ENCODE peak calls at places on chromosomes 6 and 20, in five cellular contexts. One of them, this sample, is unnamed.
A peak's percentile ranks its signal among the peaks of the same experiment; 100 is the strongest.

GRCh38 chr6:51892339-51892738 is 195.1 kb downstream of the PKHD1 start:
- DNase-seq in IMR-90: no peak
- DNase-seq in K562: no peak
- DNase-seq in SK-N-SH: no peak
- DNase-seq in A549: no peak
- DNase-seq in this sample: no peak

GRCh38 chr6:36160147-36160760 is 29.9 kb downstream of the MAPK13 start:
- DNase-seq in K562: no peak
- DNase-seq in IMR-90: peak; percentile 36
- DNase-seq in A549: no peak
- DNase-seq in SK-N-SH: no peak
- DNase-seq in this sample: no peak

GRCh38 chr20:11445161-11445560 is 472.5 kb upstream of the BTBD3 start:
- DNase-seq in SK-N-SH: no peak
- DNase-seq in IMR-90: no peak
- DNase-seq in K562: no peak
- DNase-seq in A549: no peak
- DNase-seq in this sample: no peak

GRCh38 chr6:144252289-144252688 is 32.8 kb upstream of the UTRN start:
- DNase-seq in A549: no peak
- DNase-seq in SK-N-SH: no peak
- DNase-seq in IMR-90: no peak
- DNase-seq in K562: no peak
- DNase-seq in this sample: no peak

GRCh38 chr6:169592558-169592957 is 109.3 kb downstream of the WDR27 start:
- DNase-seq in A549: no peak
- DNase-seq in IMR-90: peak; percentile 79
- DNase-seq in K562: no peak
- DNase-seq in SK-N-SH: no peak
- DNase-seq in this sample: no peak

GRCh38 chr6:156622185-156622584 is 155.0 kb upstream of the ARID1B start:
- DNase-seq in SK-N-SH: no peak
- DNase-seq in K562: no peak
- DNase-seq in A549: no peak
- DNase-seq in IMR-90: no peak
- DNase-seq in this sample: no peak

GRCh38 chr20:1150218-1150617 is 31.8 kb downstream of the PSMF1 start:
- DNase-seq in IMR-90: peak; percentile 31
- DNase-seq in K562: no peak
- DNase-seq in SK-N-SH: no peak
- DNase-seq in A549: peak; percentile 52
- DNase-seq in this sample: no peak

GRCh38 chr20:33433465-33433864 is 10.1 kb downstream of the SNTA1 start:
- DNase-seq in SK-N-SH: no peak
- DNase-seq in A549: no peak
- DNase-seq in K562: no peak
- DNase-seq in IMR-90: no peak
- DNase-seq in this sample: no peak

GRCh38 chr6:89644864-89645263 is 6.3 kb upstream of the LYRM2 start:
- DNase-seq in IMR-90: no peak
- DNase-seq in SK-N-SH: no peak
- DNase-seq in A549: no peak
- DNase-seq in K562: no peak
- DNase-seq in this sample: no peak

GRCh38 chr6:165883851-165884640 is 221.0 kb upstream of the PDE10A start:
- DNase-seq in K562: no peak
- DNase-seq in SK-N-SH: no peak
- DNase-seq in A549: no peak
- DNase-seq in IMR-90: peak; percentile 59
- DNase-seq in this sample: no peak

GRCh38 chr20:47872341-47872740 is 87.1 kb upstream of the SULF2 start:
- DNase-seq in A549: no peak
- DNase-seq in IMR-90: no peak
- DNase-seq in K562: no peak
- DNase-seq in SK-N-SH: no peak
- DNase-seq in this sample: no peak

GRCh38 chr6:7997311-7997710 is 66.9 kb downstream of the BLOC1S5 start:
- DNase-seq in K562: no peak
- DNase-seq in IMR-90: no peak
- DNase-seq in A549: no peak
- DNase-seq in SK-N-SH: no peak
- DNase-seq in this sample: no peak

GRCh38 chr20:3209023-3209945 is at the start of gene ITPA:
- DNase-seq in K562: peak; percentile 73
- DNase-seq in SK-N-SH: peak; percentile 89
- DNase-seq in IMR-90: peak; percentile 20
- DNase-seq in A549: peak; percentile 58
- DNase-seq in this sample: no peak

GRCh38 chr6:29845405-29846006 is 17.9 kb downstream of the HLA-G start:
- DNase-seq in A549: peak; percentile 47
- DNase-seq in SK-N-SH: no peak
- DNase-seq in K562: no peak
- DNase-seq in IMR-90: no peak
- DNase-seq in this sample: peak; percentile 8

GRCh38 chr6:7143161-7143974 is 35.6 kb downstream of the RREB1 start:
- DNase-seq in IMR-90: no peak
- DNase-seq in K562: peak; percentile 65
- DNase-seq in SK-N-SH: no peak
- DNase-seq in A549: no peak
- DNase-seq in this sample: no peak

GRCh38 chr6:130183271-130184222 is 39.2 kb downstream of the SAMD3 start:
- DNase-seq in IMR-90: no peak
- DNase-seq in A549: no peak
- DNase-seq in K562: no peak
- DNase-seq in SK-N-SH: no peak
- DNase-seq in this sample: no peak

GRCh38 chr6:70371454-70372105 is 41.7 kb upstream of the FAM135A start:
- DNase-seq in IMR-90: peak; percentile 87
- DNase-seq in K562: peak; percentile 50
- DNase-seq in SK-N-SH: peak; percentile 31
- DNase-seq in A549: peak; percentile 72
- DNase-seq in this sample: no peak

GRCh38 chr6:22770042-22770441 is 200.7 kb downstream of the HDGFL1 start:
- DNase-seq in K562: no peak
- DNase-seq in A549: no peak
- DNase-seq in IMR-90: no peak
- DNase-seq in SK-N-SH: no peak
- DNase-seq in this sample: no peak

GRCh38 chr20:35277531-35278395 is at the start of gene MMP24OS:
- DNase-seq in A549: peak; percentile 89
- DNase-seq in K562: peak; percentile 85
- DNase-seq in SK-N-SH: peak; percentile 97
- DNase-seq in IMR-90: peak; percentile 82
- DNase-seq in this sample: peak; percentile 64

GRCh38 chr6:41443616-41444525 is 102.3 kb upstream of the FOXP4 start:
- DNase-seq in IMR-90: no peak
- DNase-seq in A549: no peak
- DNase-seq in SK-N-SH: no peak
- DNase-seq in K562: no peak
- DNase-seq in this sample: no peak

GRCh38 chr20:20017001-20017851 is at the start of gene NAA20:
- DNase-seq in K562: peak; percentile 80
- DNase-seq in IMR-90: peak; percentile 90
- DNase-seq in A549: peak; percentile 98
- DNase-seq in SK-N-SH: peak; percentile 94
- DNase-seq in this sample: peak; percentile 45

GRCh38 chr6:75204959-75205775 is 686 bp downstream of the COL12A1 start:
- DNase-seq in SK-N-SH: peak; percentile 24
- DNase-seq in IMR-90: peak; percentile 82
- DNase-seq in A549: peak; percentile 35
- DNase-seq in K562: no peak
- DNase-seq in this sample: no peak

GRCh38 chr6:27562027-27562410 is 89.1 kb upstream of the ZNF184 start:
- DNase-seq in K562: no peak
- DNase-seq in A549: peak; percentile 69
- DNase-seq in IMR-90: no peak
- DNase-seq in SK-N-SH: no peak
- DNase-seq in this sample: no peak

GRCh38 chr20:47027042-47027441 is 132.4 kb downstream of the EYA2 start:
- DNase-seq in A549: no peak
- DNase-seq in SK-N-SH: no peak
- DNase-seq in K562: no peak
- DNase-seq in IMR-90: no peak
- DNase-seq in this sample: no peak

GRCh38 chr6:14153228-14153627 is 35.7 kb downstream of the CD83 start:
- DNase-seq in K562: no peak
- DNase-seq in IMR-90: no peak
- DNase-seq in SK-N-SH: no peak
- DNase-seq in A549: no peak
- DNase-seq in this sample: no peak

GRCh38 chr6:25945175-25945574 is 14.7 kb upstream of the SLC17A2 start:
- DNase-seq in A549: no peak
- DNase-seq in K562: no peak
- DNase-seq in IMR-90: no peak
- DNase-seq in SK-N-SH: no peak
- DNase-seq in this sample: peak; percentile 51

GRCh38 chr6:75834447-75834846 is 85.4 kb downstream of the MYO6 start:
- DNase-seq in K562: no peak
- DNase-seq in A549: no peak
- DNase-seq in SK-N-SH: no peak
- DNase-seq in IMR-90: no peak
- DNase-seq in this sample: no peak

GRCh38 chr6:44537306-44538049 is 150.0 kb downstream of the CDC5L start:
- DNase-seq in A549: no peak
- DNase-seq in IMR-90: no peak
- DNase-seq in K562: no peak
- DNase-seq in SK-N-SH: no peak
- DNase-seq in this sample: no peak

GRCh38 chr20:58399926-58400325 is 10.9 kb downstream of the VAPB start:
- DNase-seq in IMR-90: no peak
- DNase-seq in SK-N-SH: no peak
- DNase-seq in K562: no peak
- DNase-seq in A549: no peak
- DNase-seq in this sample: no peak

GRCh38 chr20:41574802-41575389 is 43.3 kb downstream of the CHD6 start:
- DNase-seq in IMR-90: no peak
- DNase-seq in SK-N-SH: no peak
- DNase-seq in A549: no peak
- DNase-seq in K562: no peak
- DNase-seq in this sample: no peak

GRCh38 chr20:54062812-54063280 is 7.5 kb downstream of the BCAS1 start:
- DNase-seq in IMR-90: peak; percentile 31
- DNase-seq in A549: peak; percentile 76
- DNase-seq in SK-N-SH: peak; percentile 66
- DNase-seq in K562: no peak
- DNase-seq in this sample: peak; percentile 82

GRCh38 chr6:3438190-3439167 is 18.4 kb downstream of the SLC22A23 start:
- DNase-seq in SK-N-SH: no peak
- DNase-seq in IMR-90: peak; percentile 94
- DNase-seq in A549: peak; percentile 76
- DNase-seq in K562: no peak
- DNase-seq in this sample: no peak
- TF ChIP-seq RCOR1 in SK-N-SH: no peak
- TF ChIP-seq RCOR1 in IMR-90: no peak
- TF ChIP-seq RCOR1 in A549: no peak
- TF ChIP-seq RCOR1 in K562: no peak
- TF ChIP-seq RCOR1 in this sample: no peak

DNA sequence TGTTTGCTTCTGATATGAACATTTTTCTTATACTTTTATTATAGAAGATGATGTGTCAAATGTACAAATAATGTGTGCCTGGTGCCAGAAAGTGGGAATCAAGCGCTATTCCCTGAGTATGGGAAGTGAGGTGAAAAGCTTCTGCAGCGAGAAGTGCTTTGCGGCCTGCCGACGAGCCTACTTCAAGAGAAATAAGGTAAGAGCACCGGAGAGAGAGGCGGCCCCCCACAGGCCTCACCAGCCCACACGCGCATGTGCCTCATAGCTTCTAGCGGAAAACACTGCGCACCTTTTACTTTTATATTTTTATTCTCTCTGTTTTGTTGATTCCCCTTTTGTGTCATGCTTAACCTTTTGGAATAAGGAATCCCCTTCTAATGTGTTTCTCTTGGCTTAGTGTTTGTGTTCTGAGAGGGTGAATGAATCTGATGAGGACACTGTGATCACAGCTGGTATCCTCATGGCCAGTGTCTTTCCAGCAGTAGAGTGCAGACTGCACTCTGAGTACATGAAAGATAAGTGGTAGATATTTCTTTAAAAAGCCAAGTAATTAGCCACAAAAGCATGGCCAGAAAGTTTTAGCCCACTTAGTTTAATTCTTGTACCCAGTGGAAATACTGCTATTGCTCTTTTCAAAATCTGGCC is 43.6 kb downstream of the SOBP start:
- DNase-seq in IMR-90: no peak
- DNase-seq in A549: no peak
- DNase-seq in K562: no peak
- DNase-seq in SK-N-SH: no peak
- DNase-seq in this sample: no peak
- TF ChIP-seq RCOR1 in IMR-90: no peak
- TF ChIP-seq RCOR1 in A549: no peak
- TF ChIP-seq RCOR1 in K562: no peak
- TF ChIP-seq RCOR1 in SK-N-SH: no peak
- TF ChIP-seq RCOR1 in this sample: no peak

DNA sequence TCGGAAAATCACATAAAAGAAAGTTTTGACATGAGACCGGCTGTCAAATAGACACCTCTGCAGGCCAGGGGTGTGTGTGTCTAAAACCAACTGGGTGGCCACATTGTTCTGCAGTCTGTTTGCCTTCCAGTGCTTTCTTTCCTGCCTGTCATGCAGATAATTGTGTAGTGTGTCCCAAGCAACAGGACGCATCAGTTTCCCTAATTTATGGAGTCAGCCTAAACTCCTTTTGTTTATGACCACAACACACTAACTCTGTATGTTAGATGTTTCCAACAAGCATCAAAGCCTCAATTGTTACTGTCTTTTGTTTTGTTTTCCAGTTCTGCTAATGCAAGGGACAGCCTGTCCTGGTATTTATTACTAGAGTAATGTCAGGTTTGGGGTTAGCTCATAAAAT is 205.7 kb downstream of the ATXN1 start:
- DNase-seq in IMR-90: no peak
- DNase-seq in K562: no peak
- DNase-seq in A549: no peak
- DNase-seq in SK-N-SH: no peak
- DNase-seq in this sample: no peak
- TF ChIP-seq RCOR1 in IMR-90: no peak
- TF ChIP-seq RCOR1 in K562: no peak
- TF ChIP-seq RCOR1 in A549: no peak
- TF ChIP-seq RCOR1 in SK-N-SH: no peak
- TF ChIP-seq RCOR1 in this sample: no peak

DNA sequence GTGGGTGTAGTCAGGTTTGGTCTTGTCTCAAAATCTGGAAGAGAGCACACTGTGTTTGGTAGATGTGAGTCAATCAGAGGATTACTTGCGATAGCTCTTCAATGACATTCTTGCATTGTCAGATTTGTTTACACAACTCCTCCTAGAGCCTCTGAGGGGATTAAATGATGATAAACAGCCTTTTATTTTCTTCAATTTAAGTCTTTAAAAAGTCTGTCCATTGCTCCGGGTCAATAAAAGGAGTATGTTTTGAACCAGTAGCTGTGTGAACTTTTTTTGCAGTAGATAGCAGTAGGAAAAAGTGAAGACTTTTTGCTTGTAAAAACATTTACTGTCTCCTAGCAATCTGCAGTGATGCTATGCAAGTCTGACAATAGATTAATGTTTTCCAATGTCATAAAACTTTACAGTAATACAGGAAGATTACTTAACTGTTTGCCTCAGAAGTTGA is 49.9 kb downstream of the GJA1 start:
- DNase-seq in SK-N-SH: no peak
- DNase-seq in IMR-90: peak; percentile 14
- DNase-seq in A549: peak; percentile 82
- DNase-seq in K562: no peak
- DNase-seq in this sample: no peak
- TF ChIP-seq RCOR1 in SK-N-SH: no peak
- TF ChIP-seq RCOR1 in IMR-90: no peak
- TF ChIP-seq RCOR1 in A549: no peak
- TF ChIP-seq RCOR1 in K562: no peak
- TF ChIP-seq RCOR1 in this sample: no peak